ENCODE peak calls at places on chromosomes 3 and 15, in four cellular contexts. M, I, U and T are unnamed samples.
A peak's percentile ranks its signal among the peaks of the same experiment; 100 is the strongest.

GRCh38 chr15:68815598-68815997 is 5.1 kb downstream of the ANP32A start:
- DNase-seq in M (no peak), I (no peak), U (no peak), T (no peak)

GRCh38 chr3:43926073-43926472 is 235.3 kb downstream of the ABHD5 start:
- DNase-seq in M (no peak), I (no peak), U (no peak), T (no peak)

GRCh38 chr3:42653560-42654330 is at the start of gene ZBTB47:
- DNase-seq in M (no peak), I (no peak), U (no peak), T (no peak)

GRCh38 chr3:34152641-34153040 is 354.2 kb downstream of the PDCD6IP start:
- DNase-seq in M (no peak), I (no peak), U (no peak), T (no peak)

GRCh38 chr3:143538577-143538981 is 309.7 kb downstream of the SLC9A9 start:
- DNase-seq in M (no peak), I (no peak), U (no peak), T (no peak)

GRCh38 chr15:34512628-34513027 is 70.8 kb downstream of the GOLGA8B start:
- DNase-seq in M (no peak), I (no peak), U (no peak), T (no peak)

GRCh38 chr3:172622916-172623700 is 87.8 kb downstream of the NCEH1 start:
- DNase-seq in M (no peak), I (no peak), U (no peak), T (no peak)

GRCh38 chr15:52678036-52678467 is 1.1 kb downstream of the ATOSA start:
- DNase-seq in M (no peak), I (peak; percentile 3), U (peak; percentile 35), T (peak; percentile 11)

GRCh38 chr3:129205109-129205832 is 21.6 kb upstream of the CNBP start:
- DNase-seq in M (no peak), I (no peak), U (no peak), T (no peak)

GRCh38 chr3:172263781-172264486 is 184.3 kb downstream of the GHSR start:
- DNase-seq in M (no peak), I (no peak), U (no peak), T (no peak)

GRCh38 chr3:67940200-67940952 is 286.0 kb upstream of the SUCLG2 start:
- DNase-seq in M (no peak), I (no peak), U (no peak), T (no peak)

GRCh38 chr15:83174891-83175290 is 32.7 kb downstream of the HDGFL3 start:
- DNase-seq in M (no peak), I (no peak), U (no peak), T (no peak)

GRCh38 chr3:40340541-40341170 is 31.1 kb downstream of the EIF1B start:
- DNase-seq in M (no peak), I (no peak), U (no peak), T (no peak)

GRCh38 chr3:137988982-137989381 is 21.0 kb upstream of the CLDN18 start:
- DNase-seq in M (peak; percentile 95), I (no peak), U (no peak), T (no peak)

GRCh38 chr3:15102256-15102655 is 3.3 kb upstream of the RBSN start:
- DNase-seq in M (no peak), I (no peak), U (no peak), T (no peak)

GRCh38 chr3:16789344-16790100 is 95.2 kb upstream of the PLCL2 start:
- DNase-seq in M (no peak), I (no peak), U (no peak), T (peak; percentile 64)

GRCh38 chr3:192553707-192554106 is 173.6 kb downstream of the FGF12 start:
- DNase-seq in M (no peak), I (no peak), U (no peak), T (no peak)

GRCh38 chr3:184172681-184173373 is 1.8 kb upstream of the AP2M1 start:
- DNase-seq in M (no peak), I (no peak), U (no peak), T (no peak)
- TF ChIP-seq SUZ12 in M (no peak), I (no peak), U (no peak), T (no peak)

GRCh38 chr15:71437919-71438318 is 322.6 kb downstream of the THSD4 start:
- DNase-seq in M (no peak), I (no peak), U (no peak), T (no peak)
- TF ChIP-seq YY1 in M (no peak), I (no peak), U (no peak), T (no peak)

DNA sequence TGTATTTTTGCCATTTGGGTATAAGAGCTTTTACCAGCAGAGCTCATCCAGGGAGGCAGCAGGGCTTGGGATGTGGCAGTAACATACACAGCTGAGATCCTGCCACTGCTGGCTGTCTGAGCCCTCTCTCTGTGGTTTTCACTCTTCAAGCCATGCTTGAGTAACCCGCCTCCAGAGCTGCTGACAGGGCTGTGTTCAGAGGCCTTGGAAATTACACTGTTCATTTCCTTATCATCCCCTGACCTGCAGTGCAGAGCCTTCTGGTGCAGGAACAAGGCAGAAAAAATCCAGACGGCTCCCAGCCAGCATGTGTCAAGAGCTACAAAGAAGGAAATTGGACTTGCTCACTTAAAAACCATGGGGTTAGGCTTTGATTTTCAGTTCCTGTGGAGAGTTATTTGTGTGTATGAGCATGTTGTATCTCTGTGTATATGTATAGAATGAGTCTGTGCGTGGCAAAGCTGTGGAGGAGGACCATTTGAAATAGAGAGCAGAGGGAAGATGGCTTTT is 47.0 kb downstream of the ZNF609 start:
- DNase-seq in M (peak; percentile 48), I (no peak), U (peak; percentile 36), T (no peak)
- TF ChIP-seq ZNF274 in M (no peak), I (no peak), U (no peak), T (no peak)

GRCh38 chr3:139758654-139759291 is 81.0 kb upstream of the NMNAT3 start:
- DNase-seq in M (no peak), I (no peak), U (no peak), T (peak; percentile 50)
- TF ChIP-seq SUZ12 in M (no peak), I (no peak), U (no peak), T (no peak)

GRCh38 chr3:31546152-31546551 is 13.4 kb downstream of the STT3B start:
- DNase-seq in M (no peak), I (no peak), U (no peak), T (no peak)

GRCh38 chr3:31542246-31542645 is 9.5 kb downstream of the STT3B start:
- DNase-seq in M (no peak), I (no peak), U (no peak), T (no peak)

GRCh38 chr3:31541102-31541501 is 8.4 kb downstream of the STT3B start:
- DNase-seq in M (no peak), I (no peak), U (no peak), T (no peak)

GRCh38 chr3:31544634-31545033 is 11.9 kb downstream of the STT3B start:
- DNase-seq in M (no peak), I (no peak), U (peak; percentile 16), T (no peak)

GRCh38 chr3:31543375-31543774 is 10.7 kb downstream of the STT3B start:
- DNase-seq in M (no peak), I (no peak), U (no peak), T (no peak)
- TF ChIP-seq YY1 in M (no peak), I (no peak), U (no peak), T (no peak)

DNA sequence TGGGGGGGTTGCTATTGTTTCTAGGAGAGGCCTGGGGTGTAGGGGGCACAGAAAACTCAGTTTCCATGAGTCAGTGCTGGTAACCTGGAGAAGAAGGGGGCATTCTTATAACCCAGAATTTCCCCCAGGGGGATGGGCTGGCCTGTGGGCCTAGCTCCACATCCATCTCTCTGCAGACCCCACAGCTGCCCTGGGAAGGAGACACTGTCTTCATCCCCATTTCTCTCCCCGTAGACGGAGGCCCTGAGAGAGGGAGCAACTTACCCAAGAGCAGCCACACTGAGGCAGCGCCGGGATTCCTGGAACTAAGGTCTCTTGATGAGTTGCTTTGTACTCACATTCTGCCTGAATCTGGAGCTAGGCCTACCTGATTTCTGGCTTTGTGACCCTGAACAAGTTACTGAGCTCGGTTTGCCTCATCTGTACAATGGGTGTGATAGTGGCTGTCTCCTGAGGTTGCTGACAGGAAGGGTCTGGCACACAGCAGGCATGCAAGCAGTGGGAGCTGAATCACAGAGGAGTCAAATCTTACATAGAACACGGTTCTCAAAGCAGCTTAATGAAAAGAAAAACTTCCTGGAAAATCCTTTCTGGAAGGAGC is 55.0 kb upstream of the LCTL start:
- DNase-seq in M (no peak), I (no peak), U (no peak), T (no peak)
- TF ChIP-seq ZNF274 in M (no peak), I (no peak), U (no peak), T (no peak)

GRCh38 chr3:134374791-134375541 is 719 bp upstream of the AMOTL2 start:
- DNase-seq in M (no peak), I (peak; percentile 82), U (peak; percentile 29), T (peak; percentile 82)
- TF ChIP-seq SUZ12 in M (no peak), I (no peak), U (no peak), T (no peak)

GRCh38 chr3:59480486-59480995 is 430.7 kb upstream of the CFAP20DC start:
- DNase-seq in M (peak; percentile 49), I (no peak), U (no peak), T (no peak)

GRCh38 chr3:59486468-59486964 is 436.7 kb upstream of the CFAP20DC start:
- DNase-seq in M (no peak), I (no peak), U (no peak), T (no peak)

GRCh38 chr3:59483191-59483590 is 433.4 kb upstream of the CFAP20DC start:
- DNase-seq in M (no peak), I (no peak), U (no peak), T (no peak)

GRCh38 chr3:59482684-59483083 is 432.9 kb upstream of the CFAP20DC start:
- DNase-seq in M (no peak), I (no peak), U (no peak), T (no peak)

DNA sequence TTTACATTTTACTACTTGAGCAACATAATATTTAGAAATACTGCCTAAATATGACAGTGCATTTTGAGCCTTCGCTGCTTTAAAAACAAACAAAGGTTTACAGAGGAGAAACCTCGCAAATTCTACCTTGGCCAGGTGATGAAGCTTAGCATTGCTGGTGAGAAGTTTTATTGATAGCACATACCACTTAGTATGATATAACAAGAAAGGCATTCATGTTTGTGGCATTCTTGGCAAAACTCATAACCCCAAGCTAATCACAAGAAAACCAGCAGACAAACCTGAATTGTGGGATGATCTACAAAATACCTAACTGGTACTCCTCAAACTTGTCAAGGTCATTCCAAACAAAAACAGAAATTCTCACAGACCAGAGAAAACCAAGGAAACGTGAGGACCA is 432.2 kb upstream of the CFAP20DC start:
- DNase-seq in M (no peak), I (no peak), U (no peak), T (no peak)
- TF ChIP-seq YY1 in M (no peak), I (no peak), U (no peak), T (no peak)

GRCh38 chr15:74375303-74375693 is 7.9 kb upstream of the CYP11A1 start:
- DNase-seq in M (no peak), I (no peak), U (peak; percentile 71), T (peak; percentile 74)
- TF ChIP-seq ZNF274 in M (no peak), I (no peak), U (no peak), T (no peak)

GRCh38 chr3:114318295-114318694 is 24.5 kb downstream of the TIGIT start:
- DNase-seq in M (no peak), I (no peak), U (no peak), T (no peak)
- TF ChIP-seq SUZ12 in M (no peak), I (no peak), U (no peak), T (no peak)